ENCODE peak calls at places on chromosomes 4 and X, in four cellular contexts. One of them, this sample, is unnamed.

GRCh38 chr4:28682872-28683271 is 1822.2 kb downstream of the STIM2 start:
- DNase-seq in pancreas: no peak
- DNase-seq in tibial artery: no peak
- DNase-seq in BE2C: no peak
- DNase-seq in this sample: no peak

GRCh38 chrX:71210829-71211228 is 12.2 kb upstream of the GJB1 start:
- DNase-seq in pancreas: no peak
- DNase-seq in tibial artery: no peak
- DNase-seq in BE2C: no peak
- DNase-seq in this sample: no peak

GRCh38 chrX:119502727-119503483 is 34.7 kb downstream of the SLC25A5 start:
- DNase-seq in pancreas: peak; percentile 49
- DNase-seq in tibial artery: no peak
- DNase-seq in BE2C: no peak
- DNase-seq in this sample: no peak

GRCh38 chrX:9604111-9604907 is 139.5 kb downstream of the TBL1X start:
- DNase-seq in pancreas: peak; percentile 17
- DNase-seq in tibial artery: peak; percentile 54
- DNase-seq in BE2C: no peak
- DNase-seq in this sample: peak; percentile 84

GRCh38 chr4:101178731-101179130 is 168.6 kb downstream of the PPP3CA start:
- DNase-seq in pancreas: no peak
- DNase-seq in tibial artery: no peak
- DNase-seq in BE2C: no peak
- DNase-seq in this sample: no peak

GRCh38 chrX:53704294-53704693 is 17.8 kb upstream of the HUWE1 start:
- DNase-seq in pancreas: no peak
- DNase-seq in tibial artery: no peak
- DNase-seq in BE2C: no peak
- DNase-seq in this sample: no peak

GRCh38 chr4:31236635-31237173 is 516.5 kb downstream of the PCDH7 start:
- DNase-seq in pancreas: no peak
- DNase-seq in tibial artery: no peak
- DNase-seq in BE2C: no peak
- DNase-seq in this sample: no peak

GRCh38 chr4:27000820-27001219 is 140.2 kb downstream of the STIM2 start:
- DNase-seq in pancreas: no peak
- DNase-seq in tibial artery: no peak
- DNase-seq in BE2C: no peak
- DNase-seq in this sample: no peak

GRCh38 chr4:26127851-26128337 is 192.9 kb upstream of the RBPJ start:
- DNase-seq in pancreas: peak; percentile 82
- DNase-seq in tibial artery: no peak
- DNase-seq in BE2C: no peak
- DNase-seq in this sample: no peak

GRCh38 chr4:128649575-128650205 is 159.8 kb upstream of the JADE1 start:
- DNase-seq in pancreas: no peak
- DNase-seq in tibial artery: no peak
- DNase-seq in BE2C: no peak
- DNase-seq in this sample: no peak

GRCh38 chrX:23008431-23009099 is 8.8 kb downstream of the DDX53 start:
- DNase-seq in pancreas: peak; percentile 3
- DNase-seq in tibial artery: no peak
- DNase-seq in BE2C: peak; percentile 10
- DNase-seq in this sample: no peak

GRCh38 chr4:156824451-156825060 is 147.0 kb downstream of the PDGFC start:
- DNase-seq in pancreas: no peak
- DNase-seq in tibial artery: no peak
- DNase-seq in BE2C: no peak
- DNase-seq in this sample: no peak

GRCh38 chr4:83197555-83198235 is 83.2 kb upstream of the PLAC8 start:
- DNase-seq in pancreas: no peak
- DNase-seq in tibial artery: peak; percentile 37
- DNase-seq in BE2C: no peak
- DNase-seq in this sample: no peak

GRCh38 chrX:49767231-49767630 is 61.9 kb upstream of the PAGE4 start:
- DNase-seq in pancreas: no peak
- DNase-seq in tibial artery: no peak
- DNase-seq in BE2C: no peak
- DNase-seq in this sample: no peak

GRCh38 chrX:129523076-129524055 is at the start of gene SMARCA1:
- DNase-seq in pancreas: peak; percentile 43
- DNase-seq in tibial artery: peak; percentile 28
- DNase-seq in BE2C: peak; percentile 46
- DNase-seq in this sample: peak; percentile 25

GRCh38 chr4:26856906-26857277 is 3.7 kb upstream of the STIM2 start:
- DNase-seq in pancreas: no peak
- DNase-seq in tibial artery: no peak
- DNase-seq in BE2C: no peak
- DNase-seq in this sample: no peak

GRCh38 chr4:152189451-152190179 is 346.3 kb downstream of the FBXW7 start:
- DNase-seq in pancreas: no peak
- DNase-seq in tibial artery: no peak
- DNase-seq in BE2C: no peak
- DNase-seq in this sample: no peak

GRCh38 chr4:152190907-152191306 is 345.0 kb downstream of the FBXW7 start:
- DNase-seq in pancreas: no peak
- DNase-seq in tibial artery: no peak
- DNase-seq in BE2C: no peak
- DNase-seq in this sample: no peak

GRCh38 chr4:152197211-152197610 is 338.7 kb downstream of the FBXW7 start:
- DNase-seq in pancreas: no peak
- DNase-seq in tibial artery: no peak
- DNase-seq in BE2C: no peak
- DNase-seq in this sample: no peak

GRCh38 chr4:152188801-152189200 is 347.1 kb downstream of the FBXW7 start:
- DNase-seq in pancreas: no peak
- DNase-seq in tibial artery: no peak
- DNase-seq in BE2C: no peak
- DNase-seq in this sample: no peak

GRCh38 chr4:152193059-152193458 is 342.8 kb downstream of the FBXW7 start:
- DNase-seq in pancreas: no peak
- DNase-seq in tibial artery: no peak
- DNase-seq in BE2C: no peak
- DNase-seq in this sample: no peak
- H3K4me1 ChIP-seq in pancreas: no peaks in the 10 kb centered on the region
- H3K4me1 ChIP-seq in tibial artery: no peaks in the 10 kb centered on the region
- H3K4me1 ChIP-seq in BE2C: no peaks in the 10 kb centered on the region
- H3K4me1 ChIP-seq in this sample: peaks cover 25% of the 10 kb centered on the region

DNA sequence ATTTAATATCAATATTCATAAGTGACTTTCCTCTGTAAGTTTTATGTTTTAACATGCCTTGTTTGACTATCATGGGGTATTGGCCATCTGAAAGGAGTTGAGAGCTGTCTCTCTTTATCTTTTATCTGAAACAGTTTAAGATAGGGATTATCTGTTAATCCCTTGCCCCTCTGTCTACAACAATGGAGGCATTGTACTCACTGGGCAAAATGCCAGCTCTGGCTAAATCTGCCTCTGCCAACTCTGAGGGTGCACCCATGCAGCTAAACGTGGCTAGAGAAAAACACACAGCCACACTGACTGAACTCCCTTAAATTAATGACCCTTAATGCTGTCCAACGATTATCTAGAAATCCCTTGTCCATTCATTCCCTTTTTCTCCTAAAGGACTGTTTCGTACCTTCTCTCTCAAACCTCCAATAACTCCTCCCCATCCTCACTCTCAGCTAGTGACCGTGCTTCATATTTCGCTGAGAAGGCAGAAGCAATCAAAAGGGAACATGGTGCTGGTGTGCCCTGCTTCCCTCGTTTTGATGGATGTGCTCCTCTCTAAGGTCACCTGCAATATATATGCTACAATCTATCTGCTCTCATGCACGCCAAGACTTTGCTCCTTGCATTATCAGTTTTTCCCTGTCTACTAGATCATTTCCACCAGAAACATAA is 10.3 kb downstream of the PHKA2 start:
- DNase-seq in pancreas: no peak
- DNase-seq in tibial artery: no peak
- DNase-seq in BE2C: peak; percentile 34
- DNase-seq in this sample: no peak
- TF ChIP-seq CTCF in pancreas: no peak
- TF ChIP-seq CTCF in tibial artery: no peak
- TF ChIP-seq CTCF in BE2C: no peak
- TF ChIP-seq CTCF in this sample: no peak

DNA sequence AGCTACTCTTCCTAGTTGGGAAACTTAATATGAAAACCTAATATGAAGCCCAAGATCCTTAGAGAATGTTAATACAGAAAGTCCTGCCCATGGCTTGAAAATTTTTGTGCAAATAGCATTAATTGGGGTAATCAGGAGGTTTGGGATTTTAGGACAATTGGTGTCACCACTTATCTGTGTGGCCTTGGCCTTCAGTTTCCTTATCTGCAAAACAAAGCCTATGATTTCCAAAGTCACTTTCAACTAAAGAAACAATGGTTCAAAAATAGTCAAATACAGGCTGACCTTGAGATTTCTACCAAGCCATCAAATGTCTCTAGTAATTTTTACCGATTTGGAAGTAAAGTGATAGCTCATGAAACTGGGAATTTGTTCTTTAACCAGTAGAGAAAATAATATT is 40.2 kb upstream of the FAM9C start:
- DNase-seq in pancreas: no peak
- DNase-seq in tibial artery: no peak
- DNase-seq in BE2C: no peak
- DNase-seq in this sample: no peak
- H3K4me1 ChIP-seq in pancreas: no peaks in the 10 kb centered on the region
- H3K4me1 ChIP-seq in tibial artery: peaks cover 12% of the 10 kb centered on the region
- H3K4me1 ChIP-seq in BE2C: no peaks in the 10 kb centered on the region
- H3K4me1 ChIP-seq in this sample: no peaks in the 10 kb centered on the region

GRCh38 chrX:139559383-139560042 is 29.0 kb downstream of the F9 start:
- DNase-seq in pancreas: peak; percentile 5
- DNase-seq in tibial artery: no peak
- DNase-seq in BE2C: peak; percentile 4
- DNase-seq in this sample: no peak
- TF ChIP-seq CTCF in pancreas: peak; percentile 34
- TF ChIP-seq CTCF in tibial artery: no peak
- TF ChIP-seq CTCF in BE2C: peak; percentile 32
- TF ChIP-seq CTCF in this sample: peak; percentile 58